ENCODE peak calls at places on chromosomes 13 and 19, in four cellular contexts. H is hepatic stellate cell, T is RWPE1, O is stomach. K is an unnamed sample.

GRCh38 chr19:38538793-38539528 is 78.8 kb downstream of the MAP4K1 start:
- DNase-seq in O (no peak), H (no peak), T (no peak), K (no peak)

GRCh38 chr13:51033431-51034185 is 77.5 kb downstream of the C13orf42 start:
- DNase-seq in H (no peak), T (no peak), O (no peak), K (no peak)

GRCh38 chr13:94061316-94061715 is 418.2 kb downstream of the DCT start:
- DNase-seq in O (no peak), T (no peak), H (no peak), K (no peak)

GRCh38 chr13:90055121-90055520 is 1292.4 kb upstream of the MIR17HG start:
- DNase-seq in O (no peak), H (no peak), T (peak; percentile 1), K (no peak)

GRCh38 chr19:2255112-2255845 is 938 bp downstream of the JSRP1 start:
- DNase-seq in O (no peak), H (no peak), T (no peak), K (no peak)

GRCh38 chr19:31451686-31452325 is 102.6 kb upstream of the TSHZ3 start:
- DNase-seq in O (no peak), H (no peak), T (peak; percentile 41), K (no peak)

GRCh38 chr13:113114511-113115362 is 7.9 kb upstream of the F10 start:
- DNase-seq in O (peak; percentile 20), H (no peak), T (no peak), K (no peak)

GRCh38 chr19:10888421-10888866 is 17.1 kb downstream of the CARM1 start:
- DNase-seq in H (no peak), T (no peak), O (no peak), K (no peak)

GRCh38 chr19:33292595-33293254 is 9.6 kb downstream of the CEBPA start:
- DNase-seq in H (no peak), O (no peak), T (no peak), K (no peak)

GRCh38 chr19:2235026-2235395 is 1.1 kb downstream of the PLEKHJ1 start:
- DNase-seq in O (no peak), H (no peak), T (no peak), K (no peak)

GRCh38 chr19:2114218-2114617 is 17.5 kb downstream of the IZUMO4 start:
- DNase-seq in O (no peak), T (no peak), H (no peak), K (no peak)

GRCh38 chr13:111919826-111920225 is 147.1 kb upstream of the SOX1 start:
- DNase-seq in T (no peak), O (no peak), H (no peak), K (no peak)

GRCh38 chr13:29830000-29830399 is 20.4 kb downstream of the UBL3 start:
- DNase-seq in T (no peak), O (no peak), H (no peak), K (no peak)

GRCh38 chr19:46862504-46862835 is 1.7 kb downstream of the ARHGAP35 start:
- DNase-seq in T (no peak), H (no peak), O (no peak), K (no peak)

GRCh38 chr19:10339380-10339960 is at the start of gene ICAM3:
- DNase-seq in T (no peak), O (peak; percentile 36), H (no peak), K (peak; percentile 71)

GRCh38 chr13:107928762-107929161 is 286.6 kb downstream of the LIG4 start:
- DNase-seq in H (no peak), O (no peak), T (no peak), K (no peak)

GRCh38 chr19:5460748-5461147 is 5.5 kb downstream of the ZNRF4 start:
- DNase-seq in T (no peak), H (no peak), O (no peak), K (no peak)

GRCh38 chr13:28503182-28503980 is 8.5 kb upstream of the FLT1 start:
- DNase-seq in H (no peak), T (no peak), O (no peak), K (no peak)

GRCh38 chr19:17458970-17459369 is 1.8 kb downstream of the NXNL1 start:
- DNase-seq in H (no peak), O (no peak), T (no peak), K (no peak)

GRCh38 chr19:32858559-32858958 is 11.0 kb downstream of the SLC7A9 start:
- DNase-seq in O (no peak), T (no peak), H (no peak), K (no peak)

GRCh38 chr13:28204690-28205443 is 66.5 kb downstream of the PAN3 start:
- DNase-seq in H (no peak), O (no peak), T (no peak), K (no peak)

GRCh38 chr13:28325022-28325421 is 169.9 kb downstream of the FLT1 start:
- DNase-seq in H (no peak), O (no peak), T (no peak), K (no peak)

GRCh38 chr19:48487544-48487943 is 18.4 kb downstream of the CYTH2 start:
- DNase-seq in H (no peak), T (no peak), O (no peak), K (no peak)

GRCh38 chr19:55131421-55131820 is 14.0 kb upstream of the PPP1R12C start:
- DNase-seq in O (no peak), T (no peak), H (no peak), K (no peak)

GRCh38 chr19:57583104-57583520 is 833 bp upstream of the ZIK1 start:
- DNase-seq in T (no peak), H (no peak), O (no peak), K (no peak)

GRCh38 chr13:52446265-52446664 is 4.2 kb downstream of the VPS36 start:
- DNase-seq in T (peak; percentile 36), H (no peak), O (no peak), K (no peak)

GRCh38 chr19:6613711-6614110 is 22.8 kb upstream of the CD70 start:
- DNase-seq in T (peak; percentile 22), O (no peak), H (no peak), K (no peak)

GRCh38 chr13:95607363-95607762 is 37.1 kb downstream of the DZIP1 start:
- DNase-seq in T (peak; percentile 48), H (no peak), O (no peak), K (no peak)

GRCh38 chr13:93066187-93066586 is 160.4 kb upstream of the GPC6 start:
- DNase-seq in H (peak; percentile 7), O (no peak), T (no peak), K (no peak)

GRCh38 chr13:90623318-90624011 is 724.0 kb upstream of the MIR17HG start:
- DNase-seq in H (no peak), T (peak; percentile 10), O (no peak), K (no peak)

GRCh38 chr13:22107549-22107948 is 436.7 kb downstream of the FGF9 start:
- DNase-seq in T (no peak), O (no peak), H (no peak), K (no peak)

GRCh38 chr13:94683426-94683825 is 28.9 kb downstream of the SOX21 start:
- DNase-seq in T (no peak), O (no peak), H (no peak), K (no peak)

GRCh38 chr19:16435238-16435911 is 36.4 kb downstream of the EPS15L1 start:
- DNase-seq in T (no peak), O (no peak), H (peak; percentile 94), K (no peak)

GRCh38 chr13:88617176-88617575 is 946.0 kb downstream of the SLITRK5 start:
- DNase-seq in T (no peak), O (no peak), H (no peak), K (no peak)

GRCh38 chr13:38979891-38980627 is 10.6 kb downstream of the STOML3 start:
- DNase-seq in T (no peak), H (no peak), O (no peak), K (no peak)

K was measured in KG1.